ENCODE peak calls at places on chromosome X, in nine cellular contexts. One of them, this sample, is unnamed.
A peak's percentile ranks its signal among the peaks of the same experiment; 100 is the strongest.

GRCh38 chrX:72470593-72471310 is 101.9 kb downstream of the HDAC8 start:
- DNase-seq in cardiac muscle cell: no peak
- DNase-seq in D341Med: no peak
- DNase-seq in CD8-positive, alpha-beta memory T cell: no peak
- DNase-seq in NCI-H345: no peak
- DNase-seq in RPMI8226: no peak
- DNase-seq in NCI-H1694: no peak
- DNase-seq in upper lobe of left lung: no peak
- DNase-seq in heart left ventricle: no peak
- DNase-seq in this sample: no peak

GRCh38 chrX:9467181-9467580 is 2.3 kb downstream of the TBL1X start:
- DNase-seq in cardiac muscle cell: no peak
- DNase-seq in D341Med: no peak
- DNase-seq in CD8-positive, alpha-beta memory T cell: no peak
- DNase-seq in NCI-H345: no peak
- DNase-seq in RPMI8226: no peak
- DNase-seq in NCI-H1694: no peak
- DNase-seq in upper lobe of left lung: no peak
- DNase-seq in heart left ventricle: no peak
- DNase-seq in this sample: no peak

GRCh38 chrX:9598344-9598743 is 133.5 kb downstream of the TBL1X start:
- DNase-seq in cardiac muscle cell: no peak
- DNase-seq in D341Med: no peak
- DNase-seq in CD8-positive, alpha-beta memory T cell: no peak
- DNase-seq in NCI-H345: no peak
- DNase-seq in RPMI8226: peak; percentile 21
- DNase-seq in NCI-H1694: no peak
- DNase-seq in upper lobe of left lung: no peak
- DNase-seq in heart left ventricle: no peak
- DNase-seq in this sample: no peak

GRCh38 chrX:133792198-133792953 is 193.0 kb downstream of the GPC3 start:
- DNase-seq in cardiac muscle cell: peak; percentile 80
- DNase-seq in D341Med: peak; percentile 71
- DNase-seq in CD8-positive, alpha-beta memory T cell: peak; percentile 59
- DNase-seq in NCI-H345: peak; percentile 83
- DNase-seq in RPMI8226: peak; percentile 64
- DNase-seq in NCI-H1694: peak; percentile 88
- DNase-seq in upper lobe of left lung: peak; percentile 44
- DNase-seq in heart left ventricle: peak; percentile 33
- DNase-seq in this sample: peak; percentile 83

GRCh38 chrX:153667931-153668396 is 5.6 kb downstream of the PNCK start:
- DNase-seq in cardiac muscle cell: peak; percentile 89
- DNase-seq in D341Med: peak; percentile 83
- DNase-seq in CD8-positive, alpha-beta memory T cell: peak; percentile 64
- DNase-seq in NCI-H345: peak; percentile 72
- DNase-seq in RPMI8226: peak; percentile 83
- DNase-seq in NCI-H1694: peak; percentile 85
- DNase-seq in upper lobe of left lung: peak; percentile 73
- DNase-seq in heart left ventricle: peak; percentile 79
- DNase-seq in this sample: peak; percentile 64

GRCh38 chrX:69062493-69062892 is 102.8 kb downstream of the PJA1 start:
- DNase-seq in cardiac muscle cell: no peak
- DNase-seq in D341Med: no peak
- DNase-seq in CD8-positive, alpha-beta memory T cell: no peak
- DNase-seq in NCI-H345: no peak
- DNase-seq in RPMI8226: no peak
- DNase-seq in NCI-H1694: no peak
- DNase-seq in upper lobe of left lung: peak; percentile 3
- DNase-seq in heart left ventricle: no peak
- DNase-seq in this sample: no peak

GRCh38 chrX:69104756-69105434 is 60.4 kb downstream of the PJA1 start:
- DNase-seq in cardiac muscle cell: no peak
- DNase-seq in D341Med: no peak
- DNase-seq in CD8-positive, alpha-beta memory T cell: no peak
- DNase-seq in NCI-H345: no peak
- DNase-seq in RPMI8226: no peak
- DNase-seq in NCI-H1694: no peak
- DNase-seq in upper lobe of left lung: no peak
- DNase-seq in heart left ventricle: no peak
- DNase-seq in this sample: no peak

GRCh38 chrX:58051346-58051745 is 141.1 kb upstream of the ZXDA start:
- DNase-seq in cardiac muscle cell: no peak
- DNase-seq in D341Med: no peak
- DNase-seq in CD8-positive, alpha-beta memory T cell: no peak
- DNase-seq in NCI-H345: no peak
- DNase-seq in RPMI8226: no peak
- DNase-seq in NCI-H1694: no peak
- DNase-seq in upper lobe of left lung: no peak
- DNase-seq in heart left ventricle: no peak
- DNase-seq in this sample: no peak

GRCh38 chrX:111352424-111352823 is 59.6 kb downstream of the DCX start:
- DNase-seq in cardiac muscle cell: peak; percentile 58
- DNase-seq in D341Med: no peak
- DNase-seq in CD8-positive, alpha-beta memory T cell: no peak
- DNase-seq in NCI-H345: peak; percentile 11
- DNase-seq in RPMI8226: peak; percentile 14
- DNase-seq in NCI-H1694: peak; percentile 85
- DNase-seq in upper lobe of left lung: peak; percentile 22
- DNase-seq in heart left ventricle: peak; percentile 33
- DNase-seq in this sample: peak; percentile 87

GRCh38 chrX:40146471-40147398 is 49.0 kb upstream of the BCOR start:
- DNase-seq in cardiac muscle cell: peak; percentile 46
- DNase-seq in D341Med: no peak
- DNase-seq in CD8-positive, alpha-beta memory T cell: peak; percentile 36
- DNase-seq in NCI-H345: peak; percentile 62
- DNase-seq in RPMI8226: no peak
- DNase-seq in NCI-H1694: peak; percentile 9
- DNase-seq in upper lobe of left lung: peak; percentile 50
- DNase-seq in heart left ventricle: no peak
- DNase-seq in this sample: peak; percentile 21

GRCh38 chrX:53265771-53266170 is 15.6 kb downstream of the IQSEC2 start:
- DNase-seq in cardiac muscle cell: peak; percentile 65
- DNase-seq in D341Med: no peak
- DNase-seq in CD8-positive, alpha-beta memory T cell: no peak
- DNase-seq in NCI-H345: no peak
- DNase-seq in RPMI8226: no peak
- DNase-seq in NCI-H1694: no peak
- DNase-seq in upper lobe of left lung: no peak
- DNase-seq in heart left ventricle: no peak
- DNase-seq in this sample: peak; percentile 65

GRCh38 chrX:2690856-2691542 is at the start of gene CD99:
- DNase-seq in cardiac muscle cell: peak; percentile 98
- DNase-seq in D341Med: peak; percentile 97
- DNase-seq in CD8-positive, alpha-beta memory T cell: peak; percentile 87
- DNase-seq in NCI-H345: no peak
- DNase-seq in RPMI8226: peak; percentile 90
- DNase-seq in NCI-H1694: no peak
- DNase-seq in upper lobe of left lung: peak; percentile 88
- DNase-seq in heart left ventricle: peak; percentile 97
- DNase-seq in this sample: peak; percentile 76

GRCh38 chrX:150581093-150581775 is 12.8 kb downstream of the MTM1 start:
- DNase-seq in cardiac muscle cell: peak; percentile 60
- DNase-seq in D341Med: no peak
- DNase-seq in CD8-positive, alpha-beta memory T cell: no peak
- DNase-seq in NCI-H345: no peak
- DNase-seq in RPMI8226: no peak
- DNase-seq in NCI-H1694: no peak
- DNase-seq in upper lobe of left lung: no peak
- DNase-seq in heart left ventricle: no peak
- DNase-seq in this sample: peak; percentile 69

GRCh38 chrX:1516596-1517104 is 20.3 kb downstream of the P2RY8 start:
- DNase-seq in cardiac muscle cell: no peak
- DNase-seq in D341Med: no peak
- DNase-seq in CD8-positive, alpha-beta memory T cell: no peak
- DNase-seq in NCI-H345: no peak
- DNase-seq in RPMI8226: no peak
- DNase-seq in NCI-H1694: no peak
- DNase-seq in upper lobe of left lung: no peak
- DNase-seq in heart left ventricle: no peak
- DNase-seq in this sample: no peak

GRCh38 chrX:54178100-54178940 is 4.7 kb downstream of the FAM120C start:
- DNase-seq in cardiac muscle cell: peak; percentile 81
- DNase-seq in D341Med: no peak
- DNase-seq in CD8-positive, alpha-beta memory T cell: no peak
- DNase-seq in NCI-H345: no peak
- DNase-seq in RPMI8226: no peak
- DNase-seq in NCI-H1694: no peak
- DNase-seq in upper lobe of left lung: no peak
- DNase-seq in heart left ventricle: no peak
- DNase-seq in this sample: peak; percentile 76

GRCh38 chrX:150570512-150570911 is 2.1 kb downstream of the MTM1 start:
- DNase-seq in cardiac muscle cell: peak; percentile 13
- DNase-seq in D341Med: no peak
- DNase-seq in CD8-positive, alpha-beta memory T cell: no peak
- DNase-seq in NCI-H345: no peak
- DNase-seq in RPMI8226: no peak
- DNase-seq in NCI-H1694: no peak
- DNase-seq in upper lobe of left lung: no peak
- DNase-seq in heart left ventricle: no peak
- DNase-seq in this sample: no peak

GRCh38 chrX:53074987-53075386 is 7.2 kb upstream of the TSPYL2 start:
- DNase-seq in cardiac muscle cell: no peak
- DNase-seq in D341Med: no peak
- DNase-seq in CD8-positive, alpha-beta memory T cell: no peak
- DNase-seq in NCI-H345: no peak
- DNase-seq in RPMI8226: no peak
- DNase-seq in NCI-H1694: no peak
- DNase-seq in upper lobe of left lung: no peak
- DNase-seq in heart left ventricle: no peak
- DNase-seq in this sample: peak; percentile 18

GRCh38 chrX:107658660-107659059 is 30.4 kb downstream of the PRPS1 start:
- DNase-seq in cardiac muscle cell: no peak
- DNase-seq in D341Med: no peak
- DNase-seq in CD8-positive, alpha-beta memory T cell: no peak
- DNase-seq in NCI-H345: no peak
- DNase-seq in RPMI8226: no peak
- DNase-seq in NCI-H1694: no peak
- DNase-seq in upper lobe of left lung: no peak
- DNase-seq in heart left ventricle: no peak
- DNase-seq in this sample: no peak

GRCh38 chrX:41491267-41492004 is 44.3 kb downstream of the NYX start:
- DNase-seq in cardiac muscle cell: peak; percentile 91
- DNase-seq in D341Med: no peak
- DNase-seq in CD8-positive, alpha-beta memory T cell: no peak
- DNase-seq in NCI-H345: no peak
- DNase-seq in RPMI8226: no peak
- DNase-seq in NCI-H1694: no peak
- DNase-seq in upper lobe of left lung: peak; percentile 64
- DNase-seq in heart left ventricle: no peak
- DNase-seq in this sample: peak; percentile 89

GRCh38 chrX:94051926-94052325 is 377.9 kb downstream of the FAM133A start:
- DNase-seq in cardiac muscle cell: no peak
- DNase-seq in D341Med: no peak
- DNase-seq in CD8-positive, alpha-beta memory T cell: no peak
- DNase-seq in NCI-H345: no peak
- DNase-seq in RPMI8226: no peak
- DNase-seq in NCI-H1694: no peak
- DNase-seq in upper lobe of left lung: no peak
- DNase-seq in heart left ventricle: no peak
- DNase-seq in this sample: no peak

GRCh38 chrX:8879750-8880149 is 78.6 kb upstream of the FAM9A start:
- DNase-seq in cardiac muscle cell: peak; percentile 20
- DNase-seq in D341Med: peak; percentile 37
- DNase-seq in CD8-positive, alpha-beta memory T cell: peak; percentile 2
- DNase-seq in NCI-H345: no peak
- DNase-seq in RPMI8226: peak; percentile 25
- DNase-seq in NCI-H1694: no peak
- DNase-seq in upper lobe of left lung: no peak
- DNase-seq in heart left ventricle: no peak
- DNase-seq in this sample: peak; percentile 49

GRCh38 chrX:108699368-108699767 is 37.0 kb downstream of the IRS4 start:
- DNase-seq in cardiac muscle cell: peak; percentile 51
- DNase-seq in D341Med: no peak
- DNase-seq in CD8-positive, alpha-beta memory T cell: no peak
- DNase-seq in NCI-H345: peak; percentile 23
- DNase-seq in RPMI8226: peak; percentile 17
- DNase-seq in NCI-H1694: peak; percentile 30
- DNase-seq in upper lobe of left lung: no peak
- DNase-seq in heart left ventricle: no peak
- DNase-seq in this sample: peak; percentile 53

GRCh38 chrX:119887721-119888425 is 7.8 kb upstream of the AKAP14 start:
- DNase-seq in cardiac muscle cell: peak; percentile 64
- DNase-seq in D341Med: peak; percentile 77
- DNase-seq in CD8-positive, alpha-beta memory T cell: peak; percentile 44
- DNase-seq in NCI-H345: peak; percentile 79
- DNase-seq in RPMI8226: peak; percentile 64
- DNase-seq in NCI-H1694: no peak
- DNase-seq in upper lobe of left lung: peak; percentile 64
- DNase-seq in heart left ventricle: peak; percentile 43
- DNase-seq in this sample: peak; percentile 65

GRCh38 chrX:110082156-110082555 is 79.2 kb downstream of the TMEM164 start:
- DNase-seq in cardiac muscle cell: peak; percentile 94
- DNase-seq in D341Med: no peak
- DNase-seq in CD8-positive, alpha-beta memory T cell: no peak
- DNase-seq in NCI-H345: peak; percentile 28
- DNase-seq in RPMI8226: no peak
- DNase-seq in NCI-H1694: no peak
- DNase-seq in upper lobe of left lung: no peak
- DNase-seq in heart left ventricle: no peak
- DNase-seq in this sample: peak; percentile 77

GRCh38 chrX:153400146-153401132 is 711 bp downstream of the PNMA6E start:
- DNase-seq in cardiac muscle cell: peak; percentile 40
- DNase-seq in D341Med: peak; percentile 86
- DNase-seq in CD8-positive, alpha-beta memory T cell: peak; percentile 38
- DNase-seq in NCI-H345: no peak
- DNase-seq in RPMI8226: peak; percentile 72
- DNase-seq in NCI-H1694: peak; percentile 43
- DNase-seq in upper lobe of left lung: peak; percentile 36
- DNase-seq in heart left ventricle: no peak
- DNase-seq in this sample: peak; percentile 33

GRCh38 chrX:122565952-122566351 is 618.1 kb upstream of the GRIA3 start:
- DNase-seq in cardiac muscle cell: peak; percentile 64
- DNase-seq in D341Med: no peak
- DNase-seq in CD8-positive, alpha-beta memory T cell: no peak
- DNase-seq in NCI-H345: no peak
- DNase-seq in RPMI8226: no peak
- DNase-seq in NCI-H1694: peak; percentile 9
- DNase-seq in upper lobe of left lung: no peak
- DNase-seq in heart left ventricle: no peak
- DNase-seq in this sample: peak; percentile 91

GRCh38 chrX:136473663-136474062 is 14.1 kb upstream of the BRS3 start:
- DNase-seq in cardiac muscle cell: no peak
- DNase-seq in D341Med: no peak
- DNase-seq in CD8-positive, alpha-beta memory T cell: no peak
- DNase-seq in NCI-H345: no peak
- DNase-seq in RPMI8226: no peak
- DNase-seq in NCI-H1694: no peak
- DNase-seq in upper lobe of left lung: no peak
- DNase-seq in heart left ventricle: no peak
- DNase-seq in this sample: no peak

GRCh38 chrX:20267924-20268701 is 1.4 kb upstream of the RPS6KA3 start:
- DNase-seq in cardiac muscle cell: peak; percentile 63
- DNase-seq in D341Med: peak; percentile 45
- DNase-seq in CD8-positive, alpha-beta memory T cell: no peak
- DNase-seq in NCI-H345: no peak
- DNase-seq in RPMI8226: peak; percentile 9
- DNase-seq in NCI-H1694: no peak
- DNase-seq in upper lobe of left lung: peak; percentile 51
- DNase-seq in heart left ventricle: peak; percentile 49
- DNase-seq in this sample: no peak

GRCh38 chrX:18278448-18278847 is 57.8 kb upstream of the BEND2 start:
- DNase-seq in cardiac muscle cell: no peak
- DNase-seq in D341Med: peak; percentile 17
- DNase-seq in CD8-positive, alpha-beta memory T cell: no peak
- DNase-seq in NCI-H345: peak; percentile 4
- DNase-seq in RPMI8226: no peak
- DNase-seq in NCI-H1694: no peak
- DNase-seq in upper lobe of left lung: no peak
- DNase-seq in heart left ventricle: no peak
- DNase-seq in this sample: no peak

GRCh38 chrX:25131055-25131454 is 115.3 kb upstream of the ARX start:
- DNase-seq in cardiac muscle cell: no peak
- DNase-seq in D341Med: no peak
- DNase-seq in CD8-positive, alpha-beta memory T cell: no peak
- DNase-seq in NCI-H345: no peak
- DNase-seq in RPMI8226: no peak
- DNase-seq in NCI-H1694: no peak
- DNase-seq in upper lobe of left lung: no peak
- DNase-seq in heart left ventricle: no peak
- DNase-seq in this sample: peak; percentile 5

GRCh38 chrX:134512566-134512965 is 52.6 kb downstream of the HPRT1 start:
- DNase-seq in cardiac muscle cell: peak; percentile 68
- DNase-seq in D341Med: no peak
- DNase-seq in CD8-positive, alpha-beta memory T cell: no peak
- DNase-seq in NCI-H345: no peak
- DNase-seq in RPMI8226: no peak
- DNase-seq in NCI-H1694: no peak
- DNase-seq in upper lobe of left lung: no peak
- DNase-seq in heart left ventricle: no peak
- DNase-seq in this sample: peak; percentile 62

This sample was measured in MCF 10A.